ENCODE peak calls at places on chromosomes 11 and 22, in eight cellular contexts. G is stomach, W is PC-9, N is HCT116, D is endothelial cell of umbilical vein, U is left lung, B is neural crest cell, P is H1. J is an unnamed sample.

GRCh38 chr11:128910583-128910982 is 19.4 kb downstream of the KCNJ5 start:
- DNase-seq in G (no peak), W (no peak), N (no peak), D (no peak), U (no peak), B (no peak), P (no peak), J (no peak)

GRCh38 chr22:22866381-22867111 is 21.1 kb upstream of the IGLL5 start:
- DNase-seq in G (no peak), W (no peak), N (no peak), D (no peak), U (no peak), B (no peak), P (no peak), J (no peak)

GRCh38 chr11:77049081-77049480 is 14.9 kb downstream of the B3GNT6 start:
- DNase-seq in G (peak; percentile 46), W (no peak), N (no peak), D (no peak), U (no peak), B (no peak), P (no peak), J (no peak)

GRCh38 chr11:110971110-110971509 is 258.9 kb upstream of the ARHGAP20 start:
- DNase-seq in G (no peak), W (peak; percentile 40), N (no peak), D (no peak), U (no peak), B (no peak), P (no peak), J (no peak)

GRCh38 chr11:76669901-76670474 is 559 bp downstream of the LRRC32 start:
- DNase-seq in G (no peak), W (no peak), N (no peak), D (peak; percentile 77), U (no peak), B (no peak), P (no peak), J (no peak)

GRCh38 chr11:72683782-72684200 is 9.6 kb upstream of the PDE2A start:
- DNase-seq in G (peak; percentile 68), W (no peak), N (no peak), D (peak; percentile 54), U (peak; percentile 89), B (peak; percentile 94), P (peak; percentile 99), J (peak; percentile 42)

GRCh38 chr22:42949159-42949558 is 65.8 kb downstream of the PACSIN2 start:
- DNase-seq in G (no peak), W (peak; percentile 53), N (no peak), D (peak; percentile 66), U (no peak), B (no peak), P (no peak), J (no peak)

GRCh38 chr22:41242396-41243117 is 1.8 kb upstream of the CHADL start:
- DNase-seq in G (no peak), W (no peak), N (no peak), D (no peak), U (no peak), B (no peak), P (no peak), J (no peak)

GRCh38 chr11:3709977-3710376 is 38.8 kb upstream of the CHRNA10 start:
- DNase-seq in G (no peak), W (no peak), N (no peak), D (no peak), U (no peak), B (no peak), P (no peak), J (no peak)

GRCh38 chr11:67507242-67507890 is 596 bp downstream of the CDK2AP2 start:
- DNase-seq in G (peak; percentile 82), W (no peak), N (peak; percentile 74), D (no peak), U (no peak), B (no peak), P (no peak), J (no peak)

GRCh38 chr11:79156031-79156430 is 284.8 kb downstream of the TENM4 start:
- DNase-seq in G (no peak), W (no peak), N (no peak), D (no peak), U (no peak), B (no peak), P (no peak), J (no peak)

GRCh38 chr22:28249402-28249801 is 330.3 kb upstream of the PITPNB start:
- DNase-seq in G (no peak), W (no peak), N (no peak), D (no peak), U (no peak), B (no peak), P (no peak), J (no peak)

GRCh38 chr11:117095301-117096139 is 2.7 kb downstream of the SIK3 start:
- DNase-seq in G (no peak), W (peak; percentile 94), N (no peak), D (no peak), U (no peak), B (no peak), P (no peak), J (no peak)

GRCh38 chr11:124276081-124276480 is 19.9 kb downstream of the OR8G5 start:
- DNase-seq in G (no peak), W (no peak), N (no peak), D (peak; percentile 80), U (no peak), B (no peak), P (no peak), J (no peak)

GRCh38 chr11:15212876-15213275 is 98.2 kb downstream of the INSC start:
- DNase-seq in G (no peak), W (no peak), N (no peak), D (no peak), U (no peak), B (no peak), P (no peak), J (no peak)

GRCh38 chr11:43269229-43269928 is 42.4 kb upstream of the API5 start:
- DNase-seq in G (no peak), W (no peak), N (no peak), D (no peak), U (peak; percentile 74), B (no peak), P (no peak), J (no peak)

GRCh38 chr11:130179396-130180306 is 20.1 kb downstream of the ST14 start:
- DNase-seq in G (no peak), W (no peak), N (no peak), D (no peak), U (peak; percentile 74), B (no peak), P (no peak), J (no peak)

GRCh38 chr11:93783767-93784151 is 323 bp upstream of the MED17 start:
- DNase-seq in G (no peak), W (no peak), N (no peak), D (no peak), U (no peak), B (no peak), P (no peak), J (no peak)
- TF ChIP-seq CTCF in G (no peak), W (peak; percentile 42), N (no peak), D (no peak), U (no peak), B (peak; percentile 39), P (no peak), J (no peak)

GRCh38 chr11:1544536-1544935 is 27.5 kb downstream of the DUSP8 start:
- DNase-seq in G (no peak), W (no peak), N (no peak), D (no peak), U (peak; percentile 64), B (no peak), P (no peak), J (no peak)
- TF ChIP-seq CTCF in G (no peak), W (no peak), N (no peak), D (no peak), U (no peak), B (no peak), P (no peak), J (no peak)

DNA sequence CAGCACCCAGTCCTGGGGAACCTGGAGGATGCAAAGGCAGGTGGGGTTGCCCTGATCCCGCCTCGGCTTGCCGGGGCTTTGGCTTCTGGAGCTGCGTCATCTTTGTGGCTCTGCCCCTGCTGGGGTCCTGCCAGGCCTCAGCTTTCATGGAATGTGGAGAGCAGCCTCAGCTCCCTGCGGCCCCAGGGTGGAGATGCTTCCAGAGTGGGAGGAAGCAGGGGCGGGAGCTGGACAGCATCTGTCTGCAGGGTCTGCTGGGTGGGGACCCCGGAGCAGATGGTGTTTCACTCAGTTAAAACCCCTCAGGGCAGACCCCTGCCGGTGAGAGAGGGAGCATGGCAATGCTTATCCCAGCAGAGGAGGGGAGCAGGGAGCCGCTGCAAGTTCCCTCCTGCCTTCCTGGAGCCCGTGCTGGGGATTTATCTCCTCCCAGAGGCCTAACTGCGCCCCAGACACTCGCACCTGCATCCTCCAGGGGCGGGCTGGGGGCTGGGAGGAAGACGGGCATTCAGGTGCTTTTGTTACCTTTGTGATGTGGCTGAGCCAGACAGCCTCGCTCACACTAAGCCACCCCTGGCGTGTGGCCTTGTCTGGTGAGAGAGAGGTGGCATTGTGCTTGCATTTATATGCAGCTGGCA is 15.7 kb downstream of the GRIK4 start:
- DNase-seq in G (no peak), W (no peak), N (no peak), D (no peak), U (peak; percentile 75), B (peak; percentile 29), P (peak; percentile 87), J (no peak)
- TF ChIP-seq CTCF in G (no peak), W (no peak), N (no peak), D (no peak), U (no peak), B (peak; percentile 38), P (peak; percentile 56), J (no peak)

GRCh38 chr11:62266558-62266957 is 3.4 kb upstream of the SCGB2A2 start:
- DNase-seq in G (no peak), W (no peak), N (no peak), D (peak; percentile 67), U (no peak), B (no peak), P (no peak), J (no peak)

GRCh38 chr11:62273284-62273683 is 3.3 kb downstream of the SCGB2A2 start:
- DNase-seq in G (no peak), W (no peak), N (no peak), D (no peak), U (no peak), B (no peak), P (no peak), J (no peak)

GRCh38 chr11:62267576-62267975 is 2.4 kb upstream of the SCGB2A2 start:
- DNase-seq in G (no peak), W (no peak), N (no peak), D (no peak), U (no peak), B (no peak), P (no peak), J (no peak)

GRCh38 chr11:62267050-62267449 is 2.9 kb upstream of the SCGB2A2 start:
- DNase-seq in G (no peak), W (no peak), N (no peak), D (no peak), U (no peak), B (no peak), P (no peak), J (no peak)

DNA sequence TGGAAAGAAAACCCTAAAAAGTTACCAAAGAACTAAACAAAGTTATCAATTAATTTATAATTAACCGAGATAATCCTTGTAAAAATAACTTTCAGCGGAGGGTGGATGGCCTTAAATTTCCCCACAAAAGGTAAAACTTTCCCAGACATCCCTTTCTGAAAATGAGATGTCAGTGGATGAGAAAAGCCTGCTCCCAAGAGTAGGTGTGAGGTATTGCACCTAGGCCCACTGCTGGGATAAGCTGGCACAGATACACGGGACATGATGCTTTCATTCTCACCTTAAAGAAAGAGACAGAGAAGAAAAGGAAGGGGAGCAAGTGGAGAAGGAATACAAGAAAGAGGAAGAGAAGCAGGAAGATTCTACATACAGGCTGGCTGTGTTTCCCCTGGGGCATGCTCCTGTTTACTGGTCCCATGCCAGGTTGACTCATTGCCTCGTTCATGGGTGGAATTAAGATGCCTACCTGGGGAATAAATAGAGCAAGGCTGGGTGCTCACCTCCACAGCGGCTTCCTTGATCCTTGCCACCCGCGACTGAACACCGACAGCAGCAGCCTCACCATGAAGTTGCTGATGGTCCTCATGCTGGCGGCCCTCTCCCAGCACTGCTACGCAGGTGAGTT is at the start of gene SCGB2A2:
- DNase-seq in G (no peak), W (no peak), N (peak; percentile 8), D (no peak), U (no peak), B (no peak), P (no peak), J (no peak)
- TF ChIP-seq CTCF in G (no peak), W (peak; percentile 52), N (peak; percentile 58), D (peak; percentile 15), U (no peak), B (peak; percentile 24), P (peak; percentile 62), J (no peak)